ENCODE peak calls at places on chromosomes 12 and 14, in nine cellular contexts. One of them, this sample, is unnamed.

GRCh38 chr14:22221508-22221907 is 367.5 kb downstream of the DAD1 start:
- DNase-seq in left ventricle myocardium inferior: no peak
- DNase-seq in esophagus squamous epithelium: no peak
- DNase-seq in HFF-Myc: no peak
- DNase-seq in heart right ventricle: no peak
- DNase-seq in cardiac fibroblast: peak; percentile 1
- DNase-seq in GM20000: peak; percentile 34
- DNase-seq in ovary: no peak
- DNase-seq in body of pancreas: no peak
- DNase-seq in this sample: no peak

GRCh38 chr12:6384499-6385436 is 806 bp downstream of the LTBR start:
- DNase-seq in left ventricle myocardium inferior: no peak
- DNase-seq in esophagus squamous epithelium: no peak
- DNase-seq in HFF-Myc: no peak
- DNase-seq in heart right ventricle: no peak
- DNase-seq in cardiac fibroblast: no peak
- DNase-seq in GM20000: peak; percentile 25
- DNase-seq in ovary: peak; percentile 59
- DNase-seq in body of pancreas: no peak
- DNase-seq in this sample: no peak

GRCh38 chr14:71362282-71362681 is 455.0 kb downstream of the PCNX1 start:
- DNase-seq in left ventricle myocardium inferior: no peak
- DNase-seq in esophagus squamous epithelium: no peak
- DNase-seq in HFF-Myc: no peak
- DNase-seq in heart right ventricle: no peak
- DNase-seq in cardiac fibroblast: no peak
- DNase-seq in GM20000: no peak
- DNase-seq in ovary: no peak
- DNase-seq in body of pancreas: no peak
- DNase-seq in this sample: no peak

GRCh38 chr12:48770756-48771155 is 18.1 kb downstream of the ADCY6 start:
- DNase-seq in left ventricle myocardium inferior: no peak
- DNase-seq in esophagus squamous epithelium: no peak
- DNase-seq in HFF-Myc: no peak
- DNase-seq in heart right ventricle: no peak
- DNase-seq in cardiac fibroblast: no peak
- DNase-seq in GM20000: no peak
- DNase-seq in ovary: no peak
- DNase-seq in body of pancreas: no peak
- DNase-seq in this sample: no peak

GRCh38 chr12:753401-754237 is 1.2 kb downstream of the WNK1 start:
- DNase-seq in left ventricle myocardium inferior: peak; percentile 50
- DNase-seq in esophagus squamous epithelium: no peak
- DNase-seq in HFF-Myc: no peak
- DNase-seq in heart right ventricle: peak; percentile 65
- DNase-seq in cardiac fibroblast: peak; percentile 30
- DNase-seq in GM20000: peak; percentile 51
- DNase-seq in ovary: peak; percentile 58
- DNase-seq in body of pancreas: peak; percentile 53
- DNase-seq in this sample: peak; percentile 28

GRCh38 chr14:62661818-62662217 is 383.4 kb downstream of the KCNH5 start:
- DNase-seq in left ventricle myocardium inferior: no peak
- DNase-seq in esophagus squamous epithelium: no peak
- DNase-seq in HFF-Myc: no peak
- DNase-seq in heart right ventricle: no peak
- DNase-seq in cardiac fibroblast: no peak
- DNase-seq in GM20000: no peak
- DNase-seq in ovary: no peak
- DNase-seq in body of pancreas: no peak
- DNase-seq in this sample: no peak

GRCh38 chr14:32230181-32230580 is 27.1 kb upstream of the RNU6-8 start:
- DNase-seq in left ventricle myocardium inferior: no peak
- DNase-seq in esophagus squamous epithelium: no peak
- DNase-seq in HFF-Myc: no peak
- DNase-seq in heart right ventricle: no peak
- DNase-seq in cardiac fibroblast: peak; percentile 3
- DNase-seq in GM20000: no peak
- DNase-seq in ovary: no peak
- DNase-seq in body of pancreas: no peak
- DNase-seq in this sample: no peak

GRCh38 chr12:29164477-29165163 is 15.5 kb downstream of the FAR2 start:
- DNase-seq in left ventricle myocardium inferior: no peak
- DNase-seq in esophagus squamous epithelium: no peak
- DNase-seq in HFF-Myc: peak; percentile 66
- DNase-seq in heart right ventricle: no peak
- DNase-seq in cardiac fibroblast: peak; percentile 81
- DNase-seq in GM20000: peak; percentile 76
- DNase-seq in ovary: no peak
- DNase-seq in body of pancreas: no peak
- DNase-seq in this sample: no peak

GRCh38 chr12:93091851-93092558 is 162.9 kb upstream of the EEA1 start:
- DNase-seq in left ventricle myocardium inferior: no peak
- DNase-seq in esophagus squamous epithelium: no peak
- DNase-seq in HFF-Myc: no peak
- DNase-seq in heart right ventricle: no peak
- DNase-seq in cardiac fibroblast: no peak
- DNase-seq in GM20000: no peak
- DNase-seq in ovary: no peak
- DNase-seq in body of pancreas: no peak
- DNase-seq in this sample: no peak

GRCh38 chr14:79044894-79045624 is 874.9 kb downstream of the NRXN3 start:
- DNase-seq in left ventricle myocardium inferior: no peak
- DNase-seq in esophagus squamous epithelium: no peak
- DNase-seq in HFF-Myc: peak; percentile 39
- DNase-seq in heart right ventricle: no peak
- DNase-seq in cardiac fibroblast: peak; percentile 1
- DNase-seq in GM20000: no peak
- DNase-seq in ovary: no peak
- DNase-seq in body of pancreas: peak; percentile 9
- DNase-seq in this sample: no peak

GRCh38 chr14:44640416-44640815 is 133.3 kb upstream of the FSCB start:
- DNase-seq in left ventricle myocardium inferior: no peak
- DNase-seq in esophagus squamous epithelium: no peak
- DNase-seq in HFF-Myc: no peak
- DNase-seq in heart right ventricle: no peak
- DNase-seq in cardiac fibroblast: no peak
- DNase-seq in GM20000: no peak
- DNase-seq in ovary: no peak
- DNase-seq in body of pancreas: no peak
- DNase-seq in this sample: no peak

GRCh38 chr12:68100241-68100640 is 59.3 kb downstream of the IFNG start:
- DNase-seq in left ventricle myocardium inferior: no peak
- DNase-seq in esophagus squamous epithelium: no peak
- DNase-seq in HFF-Myc: no peak
- DNase-seq in heart right ventricle: no peak
- DNase-seq in cardiac fibroblast: no peak
- DNase-seq in GM20000: no peak
- DNase-seq in ovary: no peak
- DNase-seq in body of pancreas: no peak
- DNase-seq in this sample: no peak

GRCh38 chr12:49643135-49643534 is 19.8 kb downstream of the PRPF40B start:
- DNase-seq in left ventricle myocardium inferior: no peak
- DNase-seq in esophagus squamous epithelium: no peak
- DNase-seq in HFF-Myc: no peak
- DNase-seq in heart right ventricle: no peak
- DNase-seq in cardiac fibroblast: no peak
- DNase-seq in GM20000: no peak
- DNase-seq in ovary: peak; percentile 18
- DNase-seq in body of pancreas: no peak
- DNase-seq in this sample: no peak

GRCh38 chr12:50240792-50241114 is 42.6 kb downstream of the LIMA1 start:
- DNase-seq in left ventricle myocardium inferior: no peak
- DNase-seq in esophagus squamous epithelium: no peak
- DNase-seq in HFF-Myc: no peak
- DNase-seq in heart right ventricle: no peak
- DNase-seq in cardiac fibroblast: peak; percentile 64
- DNase-seq in GM20000: no peak
- DNase-seq in ovary: no peak
- DNase-seq in body of pancreas: no peak
- DNase-seq in this sample: no peak

GRCh38 chr12:89783321-89784060 is 74.9 kb upstream of the ATP2B1 start:
- DNase-seq in left ventricle myocardium inferior: no peak
- DNase-seq in esophagus squamous epithelium: no peak
- DNase-seq in HFF-Myc: no peak
- DNase-seq in heart right ventricle: no peak
- DNase-seq in cardiac fibroblast: peak; percentile 68
- DNase-seq in GM20000: no peak
- DNase-seq in ovary: peak; percentile 14
- DNase-seq in body of pancreas: no peak
- DNase-seq in this sample: no peak

GRCh38 chr14:95935228-95935822 is 58.7 kb downstream of the TUNAR start:
- DNase-seq in left ventricle myocardium inferior: no peak
- DNase-seq in esophagus squamous epithelium: no peak
- DNase-seq in HFF-Myc: peak; percentile 15
- DNase-seq in heart right ventricle: no peak
- DNase-seq in cardiac fibroblast: peak; percentile 21
- DNase-seq in GM20000: no peak
- DNase-seq in ovary: no peak
- DNase-seq in body of pancreas: peak; percentile 11
- DNase-seq in this sample: peak; percentile 57

GRCh38 chr14:95331708-95332408 is 12.2 kb upstream of the CLMN start:
- DNase-seq in left ventricle myocardium inferior: no peak
- DNase-seq in esophagus squamous epithelium: no peak
- DNase-seq in HFF-Myc: no peak
- DNase-seq in heart right ventricle: no peak
- DNase-seq in cardiac fibroblast: no peak
- DNase-seq in GM20000: no peak
- DNase-seq in ovary: no peak
- DNase-seq in body of pancreas: no peak
- DNase-seq in this sample: no peak

GRCh38 chr14:42241101-42241500 is 634.4 kb downstream of the LRFN5 start:
- DNase-seq in left ventricle myocardium inferior: no peak
- DNase-seq in esophagus squamous epithelium: no peak
- DNase-seq in HFF-Myc: no peak
- DNase-seq in heart right ventricle: no peak
- DNase-seq in cardiac fibroblast: no peak
- DNase-seq in GM20000: no peak
- DNase-seq in ovary: no peak
- DNase-seq in body of pancreas: no peak
- DNase-seq in this sample: no peak

GRCh38 chr12:14656846-14657245 is 39.6 kb downstream of the GUCY2C start:
- DNase-seq in left ventricle myocardium inferior: no peak
- DNase-seq in esophagus squamous epithelium: no peak
- DNase-seq in HFF-Myc: no peak
- DNase-seq in heart right ventricle: no peak
- DNase-seq in cardiac fibroblast: no peak
- DNase-seq in GM20000: no peak
- DNase-seq in ovary: no peak
- DNase-seq in body of pancreas: no peak
- DNase-seq in this sample: peak; percentile 24
- TF ChIP-seq CTCF in left ventricle myocardium inferior: no peak
- TF ChIP-seq CTCF in esophagus squamous epithelium: no peak
- TF ChIP-seq CTCF in HFF-Myc: no peak
- TF ChIP-seq CTCF in heart right ventricle: no peak
- TF ChIP-seq CTCF in cardiac fibroblast: no peak
- TF ChIP-seq CTCF in GM20000: no peak
- TF ChIP-seq CTCF in ovary: no peak
- TF ChIP-seq CTCF in body of pancreas: no peak
- TF ChIP-seq CTCF in this sample: no peak

DNA sequence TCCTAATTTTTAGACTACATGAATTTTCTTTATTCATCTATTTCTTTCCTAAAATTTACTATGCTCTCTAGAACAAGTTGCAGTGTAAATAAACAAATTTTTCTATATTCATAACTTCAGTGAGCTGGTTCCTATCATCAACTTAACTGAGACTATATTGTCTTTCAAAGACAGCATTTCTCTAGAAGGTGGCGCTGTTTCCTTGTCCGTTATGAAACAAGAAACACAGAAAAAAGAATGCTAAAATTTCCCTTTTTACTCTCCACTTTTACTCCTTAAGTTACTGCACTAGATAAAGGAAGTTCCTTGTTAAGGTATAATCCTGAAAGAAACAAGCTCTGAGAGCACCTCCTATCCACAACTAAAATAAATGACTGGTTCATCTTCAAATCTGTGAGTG is 8.2 kb upstream of the CLEC2A start:
- DNase-seq in left ventricle myocardium inferior: no peak
- DNase-seq in esophagus squamous epithelium: no peak
- DNase-seq in HFF-Myc: no peak
- DNase-seq in heart right ventricle: no peak
- DNase-seq in cardiac fibroblast: peak; percentile 13
- DNase-seq in GM20000: no peak
- DNase-seq in ovary: no peak
- DNase-seq in body of pancreas: no peak
- DNase-seq in this sample: no peak
- TF ChIP-seq CTCF in left ventricle myocardium inferior: no peak
- TF ChIP-seq CTCF in esophagus squamous epithelium: no peak
- TF ChIP-seq CTCF in HFF-Myc: peak; percentile 22
- TF ChIP-seq CTCF in heart right ventricle: peak; percentile 10
- TF ChIP-seq CTCF in cardiac fibroblast: peak; percentile 24
- TF ChIP-seq CTCF in GM20000: peak; percentile 13
- TF ChIP-seq CTCF in ovary: no peak
- TF ChIP-seq CTCF in body of pancreas: no peak
- TF ChIP-seq CTCF in this sample: peak; percentile 13

GRCh38 chr12:52305921-52306705 is 14.8 kb upstream of the KRT81 start:
- DNase-seq in left ventricle myocardium inferior: no peak
- DNase-seq in esophagus squamous epithelium: no peak
- DNase-seq in HFF-Myc: no peak
- DNase-seq in heart right ventricle: no peak
- DNase-seq in cardiac fibroblast: no peak
- DNase-seq in GM20000: no peak
- DNase-seq in ovary: no peak
- DNase-seq in body of pancreas: no peak
- DNase-seq in this sample: peak; percentile 18
- TF ChIP-seq CTCF in left ventricle myocardium inferior: peak; percentile 32
- TF ChIP-seq CTCF in esophagus squamous epithelium: peak; percentile 33
- TF ChIP-seq CTCF in HFF-Myc: peak; percentile 40
- TF ChIP-seq CTCF in heart right ventricle: peak; percentile 24
- TF ChIP-seq CTCF in cardiac fibroblast: peak; percentile 36
- TF ChIP-seq CTCF in GM20000: no peak
- TF ChIP-seq CTCF in ovary: no peak
- TF ChIP-seq CTCF in body of pancreas: peak; percentile 39
- TF ChIP-seq CTCF in this sample: peak; percentile 16

GRCh38 chr14:99270491-99271287 is 1.3 kb downstream of the BCL11B start:
- DNase-seq in left ventricle myocardium inferior: no peak
- DNase-seq in esophagus squamous epithelium: no peak
- DNase-seq in HFF-Myc: no peak
- DNase-seq in heart right ventricle: no peak
- DNase-seq in cardiac fibroblast: no peak
- DNase-seq in GM20000: peak; percentile 57
- DNase-seq in ovary: no peak
- DNase-seq in body of pancreas: no peak
- DNase-seq in this sample: peak; percentile 37

GRCh38 chr14:99273025-99273723 is 1.2 kb upstream of the BCL11B start:
- DNase-seq in left ventricle myocardium inferior: no peak
- DNase-seq in esophagus squamous epithelium: no peak
- DNase-seq in HFF-Myc: no peak
- DNase-seq in heart right ventricle: no peak
- DNase-seq in cardiac fibroblast: no peak
- DNase-seq in GM20000: peak; percentile 50
- DNase-seq in ovary: peak; percentile 23
- DNase-seq in body of pancreas: no peak
- DNase-seq in this sample: peak; percentile 50

GRCh38 chr14:99272669-99273024 is 650 bp upstream of the BCL11B start:
- DNase-seq in left ventricle myocardium inferior: no peak
- DNase-seq in esophagus squamous epithelium: no peak
- DNase-seq in HFF-Myc: no peak
- DNase-seq in heart right ventricle: no peak
- DNase-seq in cardiac fibroblast: no peak
- DNase-seq in GM20000: no peak
- DNase-seq in ovary: no peak
- DNase-seq in body of pancreas: no peak
- DNase-seq in this sample: no peak

GRCh38 chr14:99271288-99271941 is 582 bp downstream of the BCL11B start:
- DNase-seq in left ventricle myocardium inferior: no peak
- DNase-seq in esophagus squamous epithelium: no peak
- DNase-seq in HFF-Myc: no peak
- DNase-seq in heart right ventricle: no peak
- DNase-seq in cardiac fibroblast: no peak
- DNase-seq in GM20000: no peak
- DNase-seq in ovary: no peak
- DNase-seq in body of pancreas: no peak
- DNase-seq in this sample: no peak

GRCh38 chr14:99271951-99272668 is at the start of gene BCL11B:
- DNase-seq in left ventricle myocardium inferior: peak; percentile 33
- DNase-seq in esophagus squamous epithelium: peak; percentile 19
- DNase-seq in HFF-Myc: peak; percentile 65
- DNase-seq in heart right ventricle: peak; percentile 46
- DNase-seq in cardiac fibroblast: peak; percentile 81
- DNase-seq in GM20000: peak; percentile 89
- DNase-seq in ovary: peak; percentile 47
- DNase-seq in body of pancreas: peak; percentile 59
- DNase-seq in this sample: peak; percentile 65
- TF ChIP-seq CTCF in left ventricle myocardium inferior: peak; percentile 44
- TF ChIP-seq CTCF in esophagus squamous epithelium: peak; percentile 75
- TF ChIP-seq CTCF in HFF-Myc: peak; percentile 52
- TF ChIP-seq CTCF in heart right ventricle: peak; percentile 37
- TF ChIP-seq CTCF in cardiac fibroblast: peak; percentile 33
- TF ChIP-seq CTCF in GM20000: peak; percentile 42
- TF ChIP-seq CTCF in ovary: no peak
- TF ChIP-seq CTCF in body of pancreas: no peak
- TF ChIP-seq CTCF in this sample: peak; percentile 46

This sample was measured in endothelial cell.